ENCODE peak calls at places on chromosomes 13 and 19, in ten cellular contexts. O, B, P, N, V, G, Y, W, S and R are unnamed samples.

GRCh38 chr19:4641132-4641531 is 1.8 kb downstream of the TNFAIP8L1 start:
- DNase-seq in N (no peak), V (no peak), S (no peak), G (no peak), W (no peak), Y (no peak), P (no peak), B (no peak), O (no peak), R (no peak)

GRCh38 chr19:19372656-19373416 is 32.6 kb upstream of the GATAD2A start:
- DNase-seq in O (peak; percentile 29), P (peak; percentile 88), Y (peak; percentile 61), B (peak; percentile 87), S (peak; percentile 71), N (peak; percentile 67), W (no peak), V (peak; percentile 81), G (peak; percentile 75), R (no peak)

GRCh38 chr19:54035215-54036178 is 28.2 kb downstream of the VSTM1 start:
- DNase-seq in Y (peak; percentile 91), S (peak; percentile 92), N (peak; percentile 89), G (peak; percentile 87), P (no peak), O (no peak), W (no peak), B (no peak), V (no peak), R (no peak)

GRCh38 chr19:3699071-3699740 is 1.1 kb downstream of the PIP5K1C start:
- DNase-seq in S (peak; percentile 58), V (peak; percentile 67), G (peak; percentile 41), N (peak; percentile 79), W (no peak), B (peak; percentile 79), O (peak; percentile 36), P (peak; percentile 61), Y (peak; percentile 56), R (no peak)

GRCh38 chr13:80923907-80924306 is 583.0 kb upstream of the SPRY2 start:
- DNase-seq in S (peak; percentile 42), O (no peak), N (no peak), Y (peak; percentile 33), B (no peak), V (no peak), G (no peak), P (no peak), W (no peak), R (no peak)

GRCh38 chr13:47474845-47475244 is 526.2 kb downstream of the SUCLA2 start:
- DNase-seq in N (no peak), W (no peak), S (no peak), Y (no peak), G (no peak), V (no peak), B (no peak), O (no peak), P (no peak), R (no peak)

GRCh38 chr19:1446713-1447564 is 3.0 kb upstream of the APC2 start:
- DNase-seq in P (no peak), Y (no peak), S (no peak), G (no peak), O (no peak), B (no peak), W (no peak), V (no peak), N (peak; percentile 29), R (no peak)

GRCh38 chr13:70080030-70080429 is 27.6 kb upstream of the ATXN8OS start:
- DNase-seq in N (no peak), O (no peak), P (no peak), V (peak; percentile 66), B (no peak), G (no peak), W (no peak), S (no peak), Y (no peak), R (no peak)

GRCh38 chr19:39631178-39631577 is 24.5 kb upstream of the LGALS16 start:
- DNase-seq in O (no peak), G (no peak), Y (no peak), W (no peak), P (no peak), S (no peak), V (no peak), N (no peak), B (no peak), R (no peak)

GRCh38 chr13:93304134-93304533 is 77.5 kb downstream of the GPC6 start:
- DNase-seq in B (no peak), N (no peak), O (no peak), Y (no peak), V (no peak), G (no peak), W (no peak), S (no peak), P (no peak), R (no peak)

GRCh38 chr13:80084086-80084676 is 256.7 kb downstream of the SPRY2 start:
- DNase-seq in O (no peak), B (no peak), S (peak; percentile 96), V (no peak), Y (peak; percentile 95), G (peak; percentile 98), W (no peak), N (peak; percentile 49), P (no peak), R (no peak)

GRCh38 chr19:44552324-44552723 is 22.8 kb upstream of the CEACAM20 start:
- DNase-seq in S (peak; percentile 29), W (peak; percentile 43), O (peak; percentile 61), G (peak; percentile 28), B (peak; percentile 58), N (peak; percentile 34), P (peak; percentile 60), Y (peak; percentile 35), V (no peak), R (no peak)

GRCh38 chr13:95485518-95486144 is 66.9 kb upstream of the CLDN10 start:
- DNase-seq in B (no peak), O (no peak), V (no peak), G (no peak), S (peak; percentile 46), P (no peak), Y (peak; percentile 57), N (no peak), W (no peak), R (no peak)

GRCh38 chr13:73601708-73602107 is 532.5 kb downstream of the KLF12 start:
- DNase-seq in W (no peak), P (no peak), N (no peak), O (no peak), Y (no peak), S (no peak), B (no peak), G (no peak), V (no peak), R (no peak)

GRCh38 chr19:11551603-11552235 is 7.3 kb downstream of the ELOF1 start:
- DNase-seq in G (no peak), Y (peak; percentile 23), V (no peak), P (no peak), S (no peak), O (no peak), B (no peak), N (peak; percentile 50), W (no peak), R (no peak)

GRCh38 chr19:49889687-49890348 is 6.9 kb downstream of the IL4I1 start:
- DNase-seq in Y (peak; percentile 85), O (peak; percentile 73), W (peak; percentile 49), S (peak; percentile 82), B (peak; percentile 84), N (peak; percentile 62), V (peak; percentile 80), P (peak; percentile 87), G (peak; percentile 72), R (no peak)

GRCh38 chr13:43785681-43786471 is 896 bp downstream of the ENOX1 start:
- DNase-seq in S (peak; percentile 82), G (peak; percentile 85), N (peak; percentile 80), V (peak; percentile 93), W (peak; percentile 59), B (no peak), O (peak; percentile 19), P (peak; percentile 67), Y (peak; percentile 82), R (peak; percentile 79)

GRCh38 chr19:35416331-35416730 is 31.7 kb upstream of the FFAR2 start:
- DNase-seq in V (no peak), P (no peak), Y (no peak), N (no peak), W (no peak), O (no peak), G (no peak), B (no peak), S (no peak), R (no peak)

GRCh38 chr13:37386276-37386675 is 212.3 kb downstream of the POSTN start:
- DNase-seq in O (no peak), W (no peak), B (no peak), P (no peak), N (peak; percentile 25), V (no peak), S (peak; percentile 43), G (no peak), Y (peak; percentile 46), R (no peak)

GRCh38 chr13:27450921-27451461 is 627 bp upstream of the MTIF3 start:
- DNase-seq in Y (peak; percentile 53), N (peak; percentile 35), G (peak; percentile 47), B (no peak), P (peak; percentile 70), O (peak; percentile 36), W (peak; percentile 37), V (peak; percentile 51), S (peak; percentile 49), R (no peak)

GRCh38 chr13:20492641-20493040 is 33.0 kb downstream of the CRYL1 start:
- DNase-seq in G (peak; percentile 50), W (no peak), O (peak; percentile 55), N (no peak), P (no peak), B (no peak), S (peak; percentile 58), Y (peak; percentile 22), V (no peak), R (no peak)

GRCh38 chr13:48078251-48078656 is 16.6 kb downstream of the MED4 start:
- DNase-seq in B (no peak), G (no peak), N (no peak), Y (no peak), S (peak; percentile 19), W (no peak), V (no peak), O (no peak), P (peak; percentile 56), R (no peak)

GRCh38 chr13:103431880-103432279 is 365.7 kb upstream of the SLC10A2 start:
- DNase-seq in G (no peak), V (no peak), Y (no peak), S (no peak), O (no peak), P (no peak), B (no peak), N (no peak), W (no peak), R (no peak)

GRCh38 chr13:109200556-109200955 is 571.1 kb downstream of the MYO16 start:
- DNase-seq in Y (no peak), S (no peak), N (no peak), V (no peak), B (no peak), W (no peak), G (no peak), P (no peak), O (no peak), R (no peak)